ENCODE peak calls at places on chromosomes 16 and 17, in eight cellular contexts. K is ELF-1; R is RCC 7860; Y is NCI-H1436 treated with DMSO at 0.1 percent for 48 hours; P is stimulated activated CD8-positive, alpha-beta memory T cell treated with anti-CD3 and anti-CD28 coated beads, Interleukin-4, amount 100 ng/mL, for 24 hours; D is CD8-positive, alpha-beta memory T cell; T is A549; N is T-helper 1 cell. Z is an unnamed sample.

GRCh38 chr17:2054262-2054739 is 602 bp upstream of the HIC1 start:
- DNase-seq in K (peak), R (no peak), Y (no peak), P (no peak), D (peak), T (peak), N (no peak), Z (peak)

GRCh38 chr16:60392380-60392779 is 1643.9 kb downstream of the CDH8 start:
- DNase-seq in K (no peak), R (no peak), Y (no peak), P (no peak), D (no peak), T (no peak), N (no peak), Z (no peak)

GRCh38 chr17:47776330-47777197 is 43.5 kb downstream of the TBX21 start:
- DNase-seq in K (peak), R (peak), Y (no peak), P (no peak), D (peak), T (peak), N (no peak), Z (peak)

GRCh38 chr16:3017806-3018506 is at the start of gene CLDN6:
- DNase-seq in K (peak), R (no peak), Y (no peak), P (no peak), D (no peak), T (no peak), N (no peak), Z (no peak)

GRCh38 chr17:62194401-62194800 is 129.3 kb upstream of the MED13 start:
- DNase-seq in K (no peak), R (no peak), Y (no peak), P (no peak), D (no peak), T (no peak), N (no peak), Z (no peak)

GRCh38 chr16:28067604-28068382 is 4.3 kb upstream of the GSG1L start:
- DNase-seq in K (no peak), R (no peak), Y (no peak), P (no peak), D (no peak), T (no peak), N (no peak), Z (no peak)

GRCh38 chr16:52953215-52953614 is 99.5 kb downstream of the CHD9NB start:
- DNase-seq in K (no peak), R (no peak), Y (no peak), P (no peak), D (no peak), T (no peak), N (no peak), Z (no peak)

GRCh38 chr16:86990451-86990850 is 326.7 kb downstream of the C16orf95 start:
- DNase-seq in K (no peak), R (peak), Y (no peak), P (no peak), D (no peak), T (no peak), N (no peak), Z (peak)

GRCh38 chr17:8753976-8754440 is 4.3 kb downstream of the SPDYE4 start:
- DNase-seq in K (no peak), R (no peak), Y (no peak), P (no peak), D (no peak), T (peak), N (no peak), Z (peak)